ENCODE peak calls at places on chromosomes 5 and 9, in five cellular contexts. N, I, Q, R and E are unnamed samples.

GRCh38 chr5:3181641-3182040 is 414.0 kb upstream of the IRX1 start:
- DNase-seq in N (no peak), I (peak), Q (no peak), R (no peak), E (no peak)

GRCh38 chr5:163189023-163189553 is 248.3 kb upstream of the CCNG1 start:
- DNase-seq in N (no peak), I (no peak), Q (no peak), R (no peak), E (no peak)

GRCh38 chr5:72238712-72239445 is 81.2 kb downstream of the MRPS27 start:
- DNase-seq in N (no peak), I (no peak), Q (no peak), R (no peak), E (no peak)

GRCh38 chr5:178469011-178469974 is 120.9 kb downstream of the COL23A1 start:
- DNase-seq in N (no peak), I (no peak), Q (no peak), R (no peak), E (no peak)

GRCh38 chr5:130268489-130268888 is 364.2 kb downstream of the CHSY3 start:
- DNase-seq in N (no peak), I (no peak), Q (no peak), R (no peak), E (no peak)

GRCh38 chr9:28234899-28235277 is 661.6 kb upstream of the C9orf72 start:
- DNase-seq in N (no peak), I (no peak), Q (no peak), R (no peak), E (no peak)

GRCh38 chr9:2802494-2802921 is 41.4 kb downstream of the PUM3 start:
- DNase-seq in N (no peak), I (no peak), Q (peak), R (no peak), E (no peak)

GRCh38 chr5:54518146-54519082 is 855 bp downstream of the SNX18 start:
- DNase-seq in N (peak), I (peak), Q (peak), R (peak), E (peak)

GRCh38 chr5:72818866-72819534 is 2.5 kb downstream of the TNPO1 start:
- DNase-seq in N (peak), I (peak), Q (peak), R (peak), E (peak)

GRCh38 chr5:50751064-50751657 is 84.7 kb downstream of the PARP8 start:
- DNase-seq in N (no peak), I (peak), Q (peak), R (no peak), E (no peak)

GRCh38 chr5:103894882-103895281 is 332.3 kb upstream of the NUDT12 start:
- DNase-seq in N (no peak), I (peak), Q (no peak), R (no peak), E (no peak)

GRCh38 chr5:168174376-168174775 is 117.1 kb upstream of the WWC1 start:
- DNase-seq in N (no peak), I (peak), Q (no peak), R (no peak), E (no peak)

GRCh38 chr5:119218830-119219782 is 136.7 kb upstream of the TNFAIP8 start:
- DNase-seq in N (no peak), I (no peak), Q (no peak), R (no peak), E (no peak)

GRCh38 chr5:106521701-106522100 is 1149.0 kb downstream of the EFNA5 start:
- DNase-seq in N (no peak), I (no peak), Q (peak), R (no peak), E (no peak)